ENCODE peak calls at places on chromosomes 12 and 14, in five cellular contexts. One of them, this sample, is unnamed.

GRCh38 chr12:46549527-46550265 is 177.1 kb upstream of the SLC38A2 start:
- DNase-seq in A549: no peak
- DNase-seq in K562: peak; percentile 73
- DNase-seq in HepG2: no peak
- DNase-seq in GM12878: no peak
- DNase-seq in this sample: peak; percentile 61

GRCh38 chr12:75954076-75954475 is 77.5 kb downstream of the PHLDA1 start:
- DNase-seq in A549: peak; percentile 92
- DNase-seq in K562: peak; percentile 67
- DNase-seq in HepG2: peak; percentile 82
- DNase-seq in GM12878: no peak
- DNase-seq in this sample: peak; percentile 58

GRCh38 chr12:71556881-71557280 is 106.8 kb downstream of the ZFC3H1 start:
- DNase-seq in A549: peak; percentile 25
- DNase-seq in K562: no peak
- DNase-seq in HepG2: peak; percentile 18
- DNase-seq in GM12878: no peak
- DNase-seq in this sample: no peak

GRCh38 chr12:5050542-5050941 is 6.9 kb downstream of the KCNA5 start:
- DNase-seq in A549: no peak
- DNase-seq in K562: no peak
- DNase-seq in HepG2: no peak
- DNase-seq in GM12878: no peak
- DNase-seq in this sample: no peak

GRCh38 chr12:117590999-117591398 is 229.6 kb upstream of the NOS1 start:
- DNase-seq in A549: no peak
- DNase-seq in K562: no peak
- DNase-seq in HepG2: no peak
- DNase-seq in GM12878: no peak
- DNase-seq in this sample: no peak

GRCh38 chr12:130008241-130008640 is 104.4 kb upstream of the TMEM132D start:
- DNase-seq in A549: no peak
- DNase-seq in K562: no peak
- DNase-seq in HepG2: no peak
- DNase-seq in GM12878: no peak
- DNase-seq in this sample: no peak

GRCh38 chr12:96514328-96514727 is 25.0 kb downstream of the CFAP54 start:
- DNase-seq in A549: no peak
- DNase-seq in K562: no peak
- DNase-seq in HepG2: no peak
- DNase-seq in GM12878: peak; percentile 62
- DNase-seq in this sample: no peak

GRCh38 chr12:26287666-26288408 is 92.5 kb downstream of the SSPN start:
- DNase-seq in A549: no peak
- DNase-seq in K562: no peak
- DNase-seq in HepG2: no peak
- DNase-seq in GM12878: no peak
- DNase-seq in this sample: no peak

GRCh38 chr12:77339610-77340009 is 274.2 kb upstream of the E2F7 start:
- DNase-seq in A549: no peak
- DNase-seq in K562: no peak
- DNase-seq in HepG2: no peak
- DNase-seq in GM12878: no peak
- DNase-seq in this sample: no peak

GRCh38 chr12:6363330-6364036 is 11.9 kb downstream of the SCNN1A start:
- DNase-seq in A549: peak; percentile 97
- DNase-seq in K562: peak; percentile 85
- DNase-seq in HepG2: peak; percentile 85
- DNase-seq in GM12878: no peak
- DNase-seq in this sample: peak; percentile 75

GRCh38 chr12:79397609-79398008 is 293.2 kb downstream of the PAWR start:
- DNase-seq in A549: no peak
- DNase-seq in K562: no peak
- DNase-seq in HepG2: no peak
- DNase-seq in GM12878: no peak
- DNase-seq in this sample: peak; percentile 58

GRCh38 chr14:26191123-26191522 is 406.7 kb downstream of the NOVA1 start:
- DNase-seq in A549: no peak
- DNase-seq in K562: no peak
- DNase-seq in HepG2: no peak
- DNase-seq in GM12878: no peak
- DNase-seq in this sample: no peak

DNA sequence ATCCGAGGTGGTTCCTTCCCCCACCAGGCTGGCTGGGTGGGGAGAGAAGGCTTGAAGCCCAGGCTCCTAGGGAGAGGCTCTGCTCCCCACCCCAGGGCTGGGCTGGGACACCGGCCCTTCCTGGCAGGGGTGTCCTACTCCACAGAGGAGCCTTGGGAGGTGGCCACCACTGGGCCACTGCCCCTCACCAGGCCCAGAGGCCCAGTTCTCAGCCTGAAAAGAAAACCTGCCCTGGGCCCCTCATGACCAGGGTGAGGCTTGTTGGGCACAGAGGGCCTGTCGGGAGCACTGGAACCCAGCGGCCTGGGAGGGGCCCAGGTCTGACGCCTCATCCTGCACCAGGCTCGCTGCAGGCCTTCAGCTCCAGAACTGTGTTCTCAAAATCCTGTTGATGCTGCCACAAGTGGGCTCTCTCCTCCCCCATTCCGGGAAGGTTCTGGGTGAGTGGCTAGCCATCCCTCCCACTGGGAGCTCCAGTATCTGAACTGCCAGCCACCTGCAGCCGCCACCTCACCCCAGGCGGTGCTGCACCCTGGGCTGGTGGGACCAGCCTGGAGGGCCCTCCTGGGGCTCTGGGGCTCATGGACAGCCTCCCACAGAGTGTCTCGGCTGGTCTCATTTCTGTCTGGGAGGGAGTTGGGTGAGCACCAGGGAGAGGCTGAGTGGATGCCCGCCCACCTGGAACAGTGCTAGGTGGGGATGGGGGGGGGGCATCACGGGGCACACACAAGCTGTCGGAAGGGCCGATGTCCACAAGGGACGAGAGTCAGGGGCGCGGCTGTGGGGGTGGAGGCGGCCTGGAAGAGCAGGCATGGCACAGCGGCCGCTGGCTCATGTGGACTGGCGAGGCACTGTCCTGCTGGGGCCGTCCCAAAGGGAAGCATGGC is 11.8 kb downstream of the BAG5 start:
- DNase-seq in A549: no peak
- DNase-seq in K562: no peak
- DNase-seq in HepG2: no peak
- DNase-seq in GM12878: no peak
- DNase-seq in this sample: no peak
- TF ChIP-seq MYC in A549: no peak
- TF ChIP-seq MYC in K562: no peak
- TF ChIP-seq MYC in HepG2: no peak
- TF ChIP-seq MYC in GM12878: no peak
- TF ChIP-seq MYC in this sample: no peak

DNA sequence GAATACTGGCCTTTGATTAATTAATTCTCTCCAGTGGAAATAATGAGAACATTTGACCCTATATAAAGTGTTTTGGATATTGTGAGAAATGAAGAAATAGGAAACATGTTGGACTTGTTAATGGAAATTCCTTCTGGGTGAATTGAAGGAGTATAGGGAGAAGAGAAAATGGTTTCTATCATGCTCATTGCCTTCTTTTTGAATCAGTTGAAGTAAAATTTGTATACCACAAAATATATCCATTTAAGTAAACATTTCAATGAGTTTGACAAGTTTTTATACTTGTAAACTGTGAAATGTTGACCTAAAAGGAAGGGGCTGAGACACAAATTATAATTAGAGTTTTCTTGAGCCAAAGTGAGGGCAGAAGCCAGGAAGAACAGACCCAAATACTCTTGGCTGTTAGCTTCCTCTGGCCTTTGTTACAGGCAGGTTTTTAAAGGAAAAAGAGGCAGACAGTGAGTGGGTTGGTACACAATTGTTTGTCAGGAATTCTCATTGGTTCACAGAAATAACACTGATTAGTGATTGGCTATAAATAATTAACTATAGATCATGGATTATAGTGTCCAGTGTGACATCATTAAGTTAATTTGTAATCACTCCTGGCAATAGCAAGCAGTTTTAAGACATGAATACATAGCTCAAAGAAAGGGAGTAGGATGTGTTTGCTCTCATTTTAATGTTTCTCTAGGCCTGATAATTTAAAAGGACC is 826 bp downstream of the ZNF705A start:
- DNase-seq in A549: no peak
- DNase-seq in K562: no peak
- DNase-seq in HepG2: no peak
- DNase-seq in GM12878: no peak
- DNase-seq in this sample: peak; percentile 52
- H3K27ac ChIP-seq in A549: peak overlapping the region; percentile 75
- H3K27ac ChIP-seq in K562: no peak overlapping the region
- H3K27ac ChIP-seq in HepG2: no peak overlapping the region
- H3K27ac ChIP-seq in GM12878: no peak overlapping the region
- H3K27ac ChIP-seq in this sample: peak overlapping the region; percentile 90

DNA sequence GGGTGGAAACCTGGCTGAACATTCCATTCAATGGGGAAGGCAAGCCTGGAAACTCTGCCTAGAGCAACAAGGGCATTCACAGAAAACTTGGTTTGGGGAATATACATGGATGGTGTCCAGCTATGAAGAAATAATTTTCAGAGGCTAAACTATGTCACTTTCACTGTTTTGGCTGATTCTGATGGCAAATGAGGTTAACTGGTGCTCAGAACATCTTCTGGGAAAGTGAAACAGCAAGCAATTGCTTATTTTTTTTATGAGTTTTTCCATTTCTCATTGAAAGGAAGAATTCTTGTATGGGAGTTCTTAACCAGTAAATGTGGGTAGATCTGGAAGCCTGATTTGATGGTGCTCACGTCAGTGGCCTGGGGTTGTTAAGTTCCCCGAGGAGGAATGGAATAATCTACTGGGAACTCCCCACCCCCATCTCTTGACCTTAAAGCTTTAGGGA is 132.8 kb upstream of the BTG1 start:
- DNase-seq in A549: no peak
- DNase-seq in K562: no peak
- DNase-seq in HepG2: no peak
- DNase-seq in GM12878: no peak
- DNase-seq in this sample: no peak
- TF ChIP-seq MYC in A549: no peak
- TF ChIP-seq MYC in K562: no peak
- TF ChIP-seq MYC in HepG2: no peak
- TF ChIP-seq MYC in GM12878: no peak
- TF ChIP-seq MYC in this sample: no peak

GRCh38 chr14:92997343-92998061 is 74.6 kb downstream of the CHGA start:
- DNase-seq in A549: no peak
- DNase-seq in K562: no peak
- DNase-seq in HepG2: no peak
- DNase-seq in GM12878: no peak
- DNase-seq in this sample: no peak
- H3K27ac ChIP-seq in A549: no peak overlapping the region
- H3K27ac ChIP-seq in K562: no peak overlapping the region
- H3K27ac ChIP-seq in HepG2: no peak overlapping the region
- H3K27ac ChIP-seq in GM12878: no peak overlapping the region
- H3K27ac ChIP-seq in this sample: no peak overlapping the region

DNA sequence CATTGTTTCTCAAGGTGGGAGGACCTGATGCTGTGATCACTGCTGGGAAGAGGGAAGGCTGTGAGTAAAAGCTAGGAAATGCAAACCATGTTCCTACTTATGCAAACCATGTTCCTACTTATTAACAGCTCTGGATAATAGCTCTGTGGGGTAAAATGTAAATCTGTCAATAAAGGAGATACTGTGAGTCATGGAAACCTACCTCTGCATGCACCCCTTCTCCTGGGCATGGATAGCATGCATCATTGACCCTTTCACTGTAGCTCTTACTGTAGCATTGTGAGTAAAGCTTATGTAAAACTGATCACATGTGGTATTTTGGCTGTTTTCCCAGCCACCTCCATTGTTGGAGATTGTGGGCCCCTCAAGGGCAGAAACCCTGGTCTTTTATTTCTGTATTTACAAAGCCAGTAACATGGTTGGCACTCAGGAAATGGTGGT is 253.7 kb downstream of the GRIN2B start:
- DNase-seq in A549: no peak
- DNase-seq in K562: no peak
- DNase-seq in HepG2: no peak
- DNase-seq in GM12878: no peak
- DNase-seq in this sample: no peak
- TF ChIP-seq MYC in A549: no peak
- TF ChIP-seq MYC in K562: no peak
- TF ChIP-seq MYC in HepG2: no peak
- TF ChIP-seq MYC in GM12878: no peak
- TF ChIP-seq MYC in this sample: no peak

GRCh38 chr12:124520896-124521295 is 46.5 kb downstream of the NCOR2 start:
- DNase-seq in A549: no peak
- DNase-seq in K562: no peak
- DNase-seq in HepG2: no peak
- DNase-seq in GM12878: no peak
- DNase-seq in this sample: peak; percentile 62

GRCh38 chr12:124517260-124518050 is 50.0 kb downstream of the NCOR2 start:
- DNase-seq in A549: peak; percentile 59
- DNase-seq in K562: no peak
- DNase-seq in HepG2: no peak
- DNase-seq in GM12878: no peak
- DNase-seq in this sample: peak; percentile 79

GRCh38 chr12:124518051-124518932 is 49.1 kb downstream of the NCOR2 start:
- DNase-seq in A549: peak; percentile 98
- DNase-seq in K562: peak; percentile 57
- DNase-seq in HepG2: peak; percentile 93
- DNase-seq in GM12878: no peak
- DNase-seq in this sample: peak; percentile 99

GRCh38 chr12:124520258-124520657 is 47.2 kb downstream of the NCOR2 start:
- DNase-seq in A549: peak; percentile 49
- DNase-seq in K562: no peak
- DNase-seq in HepG2: peak; percentile 34
- DNase-seq in GM12878: no peak
- DNase-seq in this sample: peak; percentile 87

DNA sequence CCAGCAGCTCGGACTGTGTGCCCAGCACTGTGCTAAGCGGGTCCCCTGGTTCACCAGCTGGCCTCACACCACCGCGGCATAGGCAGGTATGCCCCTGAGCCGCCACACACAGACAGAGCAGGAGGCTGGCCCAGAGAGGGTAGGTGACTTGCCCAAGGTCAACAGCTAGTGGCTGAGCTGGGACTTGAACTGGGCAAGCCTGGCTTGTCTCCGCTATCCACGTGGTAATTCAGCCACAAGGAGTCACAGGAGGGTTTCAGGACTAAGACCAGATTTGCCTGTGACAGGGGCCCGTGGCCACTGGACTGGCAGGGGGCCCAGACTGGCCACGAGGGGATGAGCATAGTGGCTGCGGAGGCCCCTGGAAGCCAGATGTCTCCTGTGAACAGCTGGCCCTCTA is 47.7 kb downstream of the NCOR2 start:
- DNase-seq in A549: no peak
- DNase-seq in K562: no peak
- DNase-seq in HepG2: no peak
- DNase-seq in GM12878: no peak
- DNase-seq in this sample: no peak
- H3K27ac ChIP-seq in A549: peak overlapping the region; percentile 91
- H3K27ac ChIP-seq in K562: no peak overlapping the region
- H3K27ac ChIP-seq in HepG2: no peak overlapping the region
- H3K27ac ChIP-seq in GM12878: no peak overlapping the region
- H3K27ac ChIP-seq in this sample: peak overlapping the region; percentile 91

This sample was measured in endothelial cell of umbilical vein.